ENCODE peak calls at places on chromosomes 5 and 9, in five cellular contexts. F is neural progenitor cell, Z is SK-N-SH, L is MM.1S, D is PC-3. V is an unnamed sample.

GRCh38 chr5:141402553-141403328 is at the start of gene PCDHGA9:
- DNase-seq in L (peak; percentile 23), F (no peak), Z (peak; percentile 53), D (no peak), V (peak; percentile 60)

GRCh38 chr9:119004618-119004990 is 364.6 kb downstream of the BRINP1 start:
- DNase-seq in F (no peak), L (no peak), D (no peak), Z (no peak), V (no peak)

GRCh38 chr5:127290019-127290945 is at the start of gene MEGF10:
- DNase-seq in L (peak; percentile 36), D (peak; percentile 46), Z (peak; percentile 83), F (peak; percentile 85), V (peak; percentile 89)

GRCh38 chr5:55383254-55383653 is 75.5 kb downstream of the MTREX start:
- DNase-seq in F (no peak), L (no peak), Z (no peak), D (no peak), V (no peak)

GRCh38 chr9:80664327-80665210 is 1024.8 kb downstream of the TLE1 start:
- DNase-seq in Z (peak; percentile 16), D (peak; percentile 75), F (peak; percentile 10), L (peak; percentile 37), V (no peak)

GRCh38 chr5:135890296-135890695 is 5.3 kb downstream of the IL9 start:
- DNase-seq in D (no peak), L (no peak), F (no peak), Z (no peak), V (no peak)

GRCh38 chr9:121568101-121568460 is 68.4 kb upstream of the GGTA1 start:
- DNase-seq in F (no peak), Z (no peak), D (no peak), L (no peak), V (no peak)

GRCh38 chr9:34310205-34310604 is 18.9 kb downstream of the KIF24 start:
- DNase-seq in Z (no peak), F (no peak), D (no peak), L (no peak), V (no peak)

GRCh38 chr5:53037141-53037859 is 48.1 kb downstream of the ITGA2 start:
- DNase-seq in L (no peak), D (peak; percentile 90), Z (no peak), F (no peak), V (no peak)

GRCh38 chr5:127934791-127935256 is 148.7 kb upstream of the SLC12A2 start:
- DNase-seq in F (peak; percentile 78), L (no peak), Z (no peak), D (peak; percentile 99), V (peak; percentile 82)

GRCh38 chr9:81893929-81894328 is 34.3 kb upstream of the SPATA31D4 start:
- DNase-seq in L (no peak), F (no peak), Z (no peak), D (no peak), V (no peak)

GRCh38 chr9:34662544-34663295 is at the start of gene CCL27:
- DNase-seq in F (no peak), D (no peak), Z (no peak), L (no peak), V (no peak)

GRCh38 chr5:151058891-151059611 is 21.8 kb downstream of the TNIP1 start:
- DNase-seq in F (no peak), Z (no peak), L (peak; percentile 23), D (no peak), V (no peak)

GRCh38 chr5:135153661-135154060 is 119.6 kb upstream of the PITX1 start:
- DNase-seq in L (no peak), D (peak; percentile 23), Z (no peak), F (no peak), V (no peak)

GRCh38 chr9:90858505-90858904 is 56.9 kb downstream of the SYK start:
- DNase-seq in Z (no peak), F (no peak), L (peak; percentile 52), D (no peak), V (no peak)

GRCh38 chr5:16626696-16627264 is 10.0 kb upstream of the RETREG1 start:
- DNase-seq in Z (no peak), F (no peak), L (peak; percentile 35), D (no peak), V (no peak)

GRCh38 chr5:159187674-159188164 is 21.6 kb downstream of the RNF145 start:
- DNase-seq in D (no peak), F (no peak), L (no peak), Z (no peak), V (no peak)

GRCh38 chr9:112059145-112059979 is 115.7 kb downstream of the SUSD1 start:
- DNase-seq in D (peak; percentile 57), F (no peak), Z (no peak), L (no peak), V (no peak)

GRCh38 chr9:101977614-101978210 is 239.3 kb upstream of the GRIN3A start:
- DNase-seq in Z (peak; percentile 0), L (peak; percentile 41), F (no peak), D (peak; percentile 23), V (peak; percentile 17)

GRCh38 chr5:151020304-151021031 is at the start of gene GPX3:
- DNase-seq in L (no peak), F (peak; percentile 92), D (no peak), Z (peak; percentile 92), V (peak; percentile 94)

GRCh38 chr5:112957970-112958773 is 18.4 kb upstream of the DCP2 start:
- DNase-seq in D (peak; percentile 96), L (no peak), Z (no peak), F (no peak), V (no peak)

GRCh38 chr9:21015959-21016358 is 15.5 kb downstream of the HACD4 start:
- DNase-seq in Z (no peak), D (no peak), L (no peak), F (no peak), V (no peak)

GRCh38 chr9:1460143-1460769 is 410.1 kb downstream of the DMRT2 start:
- DNase-seq in F (no peak), D (peak; percentile 47), Z (peak; percentile 22), L (peak; percentile 36), V (peak; percentile 76)

GRCh38 chr9:107539427-107540154 is 50.0 kb upstream of the KLF4 start:
- DNase-seq in Z (no peak), D (peak; percentile 24), L (no peak), F (peak; percentile 11), V (peak; percentile 80)

GRCh38 chr5:172463031-172463430 is 8.7 kb upstream of the SH3PXD2B start:
- DNase-seq in Z (no peak), F (no peak), L (no peak), D (no peak), V (no peak)

GRCh38 chr5:91712718-91713117 is 329.6 kb upstream of the ARRDC3 start:
- DNase-seq in D (no peak), F (no peak), Z (no peak), L (no peak), V (no peak)

GRCh38 chr9:123929177-123929869 is 603 bp downstream of the DENND1A start:
- DNase-seq in L (peak; percentile 19), Z (no peak), F (peak; percentile 35), D (no peak), V (peak; percentile 48)

DNA sequence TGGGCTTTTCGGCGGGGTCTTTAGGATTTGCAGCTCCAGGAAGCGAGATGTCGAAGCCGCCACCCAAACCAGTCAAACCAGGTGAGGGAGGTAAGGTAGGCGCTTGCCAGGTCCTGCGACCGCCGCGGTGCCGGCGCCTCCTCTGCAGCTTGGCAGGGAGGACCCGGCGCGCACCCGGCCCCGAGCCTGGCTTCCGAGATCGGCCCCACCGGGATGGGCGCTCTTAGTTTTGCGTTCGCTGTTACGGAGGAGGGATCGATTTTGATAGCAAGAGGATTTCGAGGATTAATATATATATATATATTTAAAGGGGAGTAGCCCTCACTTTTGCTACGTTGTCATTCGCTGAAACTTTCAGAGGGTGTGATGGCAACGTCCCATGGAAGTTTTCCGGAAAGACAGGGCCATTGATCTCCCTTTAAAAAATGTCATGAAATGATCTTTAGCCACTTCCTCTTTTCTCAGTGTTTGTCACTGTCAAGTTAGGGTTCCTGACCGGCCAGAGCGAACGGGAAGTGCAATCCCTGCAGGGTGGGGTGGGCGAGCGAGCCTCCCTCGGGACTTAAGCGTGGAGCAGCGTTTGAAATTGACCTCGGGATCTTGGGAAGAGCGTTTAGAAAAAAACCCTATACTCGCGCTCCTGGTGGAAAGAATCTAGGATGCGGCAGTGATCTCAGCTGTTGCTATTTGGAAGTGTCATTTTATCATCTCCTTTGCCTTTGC is 493 bp downstream of the OSTF1 start:
- DNase-seq in L (peak; percentile 41), F (peak; percentile 58), D (peak; percentile 58), Z (peak; percentile 58), V (peak; percentile 73)
- TF ChIP-seq CTCF in L (no peak), F (peak; percentile 39), D (no peak), Z (peak; percentile 55), V (peak; percentile 39)

DNA sequence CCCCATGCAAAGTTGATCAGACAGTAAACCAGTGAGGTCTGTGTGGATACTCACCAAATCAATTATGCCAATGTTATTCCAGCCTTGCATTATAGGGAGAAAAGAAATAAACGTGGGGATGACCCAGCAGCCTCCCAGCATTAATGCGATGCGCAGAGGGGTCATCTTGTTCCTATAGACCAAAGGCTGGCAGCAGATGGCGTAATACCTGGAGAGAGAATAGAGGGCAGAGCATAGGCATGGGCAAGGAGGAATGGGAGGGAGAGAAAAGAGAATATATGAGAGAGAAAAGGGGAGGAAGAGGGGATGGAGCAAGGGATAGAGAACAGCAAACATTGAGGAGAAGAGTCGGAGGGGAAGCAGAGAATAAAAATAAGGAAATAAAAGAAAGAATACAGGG is 131.2 kb downstream of the HTR4 start:
- DNase-seq in D (peak; percentile 44), L (no peak), Z (no peak), F (peak; percentile 20), V (peak; percentile 45)
- TF ChIP-seq EZH2phosphoT487 in D (no peak), L (no peak), Z (no peak), F (no peak), V (no peak)

GRCh38 chr9:92242115-92242778 is 51.2 kb downstream of the IARS1 start:
- DNase-seq in F (peak; percentile 43), D (no peak), L (no peak), Z (peak; percentile 44), V (peak; percentile 18)
- H3F3A ChIP-seq in F (peaks cover 7% of the 10 kb centered on the region), D (no peaks in the 10 kb centered on the region), L (no peaks in the 10 kb centered on the region), Z (peaks cover 14% of the 10 kb centered on the region), V (peaks cover 9% of the 10 kb centered on the region)

GRCh38 chr5:38783011-38783551 is 62.7 kb upstream of the OSMR start:
- DNase-seq in F (no peak), Z (no peak), D (peak; percentile 96), L (no peak), V (no peak)
- TF ChIP-seq CTCF in F (no peak), Z (peak; percentile 21), D (no peak), L (no peak), V (no peak)

GRCh38 chr5:75055727-75056144 is 3.4 kb upstream of the GCNT4 start:
- DNase-seq in D (no peak), L (no peak), Z (no peak), F (peak; percentile 41), V (peak; percentile 90)
- TF ChIP-seq EZH2phosphoT487 in D (no peak), L (no peak), Z (no peak), F (no peak), V (no peak)

GRCh38 chr9:130124471-130124870 is 47.7 kb upstream of the NCS1 start:
- DNase-seq in D (no peak), Z (no peak), F (no peak), L (no peak), V (no peak)
- H3F3A ChIP-seq in D (no peaks in the 10 kb centered on the region), Z (peaks cover 27% of the 10 kb centered on the region), F (peaks cover 8% of the 10 kb centered on the region), L (no peaks in the 10 kb centered on the region), V (peaks cover 5% of the 10 kb centered on the region)

GRCh38 chr9:4849364-4849763 is 56.6 kb downstream of the RCL1 start:
- DNase-seq in F (no peak), Z (no peak), L (no peak), D (peak; percentile 13), V (no peak)
- TF ChIP-seq CTCF in F (no peak), Z (no peak), L (peak; percentile 21), D (peak; percentile 49), V (peak; percentile 8)

GRCh38 chr9:17810728-17811634 is 232.1 kb downstream of the SH3GL2 start:
- DNase-seq in L (peak; percentile 41), D (peak; percentile 69), F (peak; percentile 88), Z (peak; percentile 50), V (peak; percentile 87)
- TF ChIP-seq EZH2phosphoT487 in L (no peak), D (no peak), F (no peak), Z (no peak), V (no peak)

V was measured in GM23338.